ENCODE peak calls at places on chromosomes 3 and 15, in eight cellular contexts. One of them, this sample, is unnamed.

GRCh38 chr3:197292083-197293042 is 6.0 kb downstream of the DLG1 start:
- DNase-seq in stimulated activated CD4-positive, alpha-beta T cell treated with anti-CD3 and anti-CD28 coated beads, Interleukin-4, amount 100 ng/mL, for 48 hours: no peak
- DNase-seq in HEK293T: no peak
- DNase-seq in nucleus accumbens: no peak
- DNase-seq in left ventricle myocardium superior: no peak
- DNase-seq in frontal cortex: no peak
- DNase-seq in IMR-90: no peak
- DNase-seq in neural progenitor cell: no peak
- DNase-seq in this sample: no peak

GRCh38 chr3:38004415-38005075 is 14.0 kb downstream of the VILL start:
- DNase-seq in frontal cortex: no peak
- DNase-seq in IMR-90: peak
- DNase-seq in nucleus accumbens: peak
- DNase-seq in stimulated activated CD4-positive, alpha-beta T cell treated with anti-CD3 and anti-CD28 coated beads, Interleukin-4, amount 100 ng/mL, for 48 hours: peak
- DNase-seq in left ventricle myocardium superior: peak
- DNase-seq in neural progenitor cell: peak
- DNase-seq in HEK293T: peak
- DNase-seq in this sample: peak

GRCh38 chr3:100136921-100137320 is 22.6 kb upstream of the FILIP1L start:
- DNase-seq in frontal cortex: no peak
- DNase-seq in stimulated activated CD4-positive, alpha-beta T cell treated with anti-CD3 and anti-CD28 coated beads, Interleukin-4, amount 100 ng/mL, for 48 hours: no peak
- DNase-seq in left ventricle myocardium superior: no peak
- DNase-seq in neural progenitor cell: no peak
- DNase-seq in IMR-90: peak
- DNase-seq in HEK293T: no peak
- DNase-seq in nucleus accumbens: no peak
- DNase-seq in this sample: no peak

GRCh38 chr3:62201438-62202035 is 171.8 kb downstream of the FEZF2 start:
- DNase-seq in neural progenitor cell: peak
- DNase-seq in IMR-90: peak
- DNase-seq in frontal cortex: peak
- DNase-seq in stimulated activated CD4-positive, alpha-beta T cell treated with anti-CD3 and anti-CD28 coated beads, Interleukin-4, amount 100 ng/mL, for 48 hours: no peak
- DNase-seq in left ventricle myocardium superior: no peak
- DNase-seq in HEK293T: peak
- DNase-seq in nucleus accumbens: no peak
- DNase-seq in this sample: no peak

GRCh38 chr3:180534828-180535227 is 67.1 kb upstream of the TTC14 start:
- DNase-seq in frontal cortex: no peak
- DNase-seq in neural progenitor cell: no peak
- DNase-seq in IMR-90: no peak
- DNase-seq in HEK293T: no peak
- DNase-seq in nucleus accumbens: no peak
- DNase-seq in left ventricle myocardium superior: no peak
- DNase-seq in stimulated activated CD4-positive, alpha-beta T cell treated with anti-CD3 and anti-CD28 coated beads, Interleukin-4, amount 100 ng/mL, for 48 hours: no peak
- DNase-seq in this sample: no peak

GRCh38 chr3:108114423-108115065 is 23.7 kb upstream of the CD47 start:
- DNase-seq in stimulated activated CD4-positive, alpha-beta T cell treated with anti-CD3 and anti-CD28 coated beads, Interleukin-4, amount 100 ng/mL, for 48 hours: no peak
- DNase-seq in IMR-90: no peak
- DNase-seq in HEK293T: no peak
- DNase-seq in nucleus accumbens: no peak
- DNase-seq in frontal cortex: no peak
- DNase-seq in neural progenitor cell: no peak
- DNase-seq in left ventricle myocardium superior: no peak
- DNase-seq in this sample: no peak

GRCh38 chr3:2921903-2922302 is 188.3 kb downstream of the IL5RA start:
- DNase-seq in HEK293T: no peak
- DNase-seq in left ventricle myocardium superior: no peak
- DNase-seq in neural progenitor cell: peak
- DNase-seq in IMR-90: no peak
- DNase-seq in nucleus accumbens: no peak
- DNase-seq in frontal cortex: no peak
- DNase-seq in stimulated activated CD4-positive, alpha-beta T cell treated with anti-CD3 and anti-CD28 coated beads, Interleukin-4, amount 100 ng/mL, for 48 hours: no peak
- DNase-seq in this sample: no peak

GRCh38 chr3:126216416-126216815 is 36.0 kb upstream of the ALDH1L1 start:
- DNase-seq in neural progenitor cell: no peak
- DNase-seq in left ventricle myocardium superior: no peak
- DNase-seq in IMR-90: peak
- DNase-seq in stimulated activated CD4-positive, alpha-beta T cell treated with anti-CD3 and anti-CD28 coated beads, Interleukin-4, amount 100 ng/mL, for 48 hours: no peak
- DNase-seq in frontal cortex: no peak
- DNase-seq in HEK293T: no peak
- DNase-seq in nucleus accumbens: no peak
- DNase-seq in this sample: no peak

GRCh38 chr3:23320586-23321570 is 117.8 kb downstream of the UBE2E2 start:
- DNase-seq in frontal cortex: no peak
- DNase-seq in left ventricle myocardium superior: no peak
- DNase-seq in stimulated activated CD4-positive, alpha-beta T cell treated with anti-CD3 and anti-CD28 coated beads, Interleukin-4, amount 100 ng/mL, for 48 hours: no peak
- DNase-seq in IMR-90: no peak
- DNase-seq in nucleus accumbens: no peak
- DNase-seq in neural progenitor cell: peak
- DNase-seq in HEK293T: no peak
- DNase-seq in this sample: no peak

GRCh38 chr3:58334013-58334321 is 1.3 kb downstream of the PXK start:
- DNase-seq in neural progenitor cell: peak
- DNase-seq in left ventricle myocardium superior: no peak
- DNase-seq in IMR-90: no peak
- DNase-seq in HEK293T: no peak
- DNase-seq in stimulated activated CD4-positive, alpha-beta T cell treated with anti-CD3 and anti-CD28 coated beads, Interleukin-4, amount 100 ng/mL, for 48 hours: no peak
- DNase-seq in frontal cortex: peak
- DNase-seq in nucleus accumbens: peak
- DNase-seq in this sample: no peak

GRCh38 chr15:57253082-57253481 is 123.2 kb upstream of the CGNL1 start:
- DNase-seq in HEK293T: peak
- DNase-seq in neural progenitor cell: no peak
- DNase-seq in left ventricle myocardium superior: no peak
- DNase-seq in IMR-90: no peak
- DNase-seq in frontal cortex: no peak
- DNase-seq in stimulated activated CD4-positive, alpha-beta T cell treated with anti-CD3 and anti-CD28 coated beads, Interleukin-4, amount 100 ng/mL, for 48 hours: no peak
- DNase-seq in nucleus accumbens: no peak
- DNase-seq in this sample: no peak

GRCh38 chr15:56059716-56060115 is 66.3 kb upstream of the NEDD4 start:
- DNase-seq in left ventricle myocardium superior: no peak
- DNase-seq in HEK293T: no peak
- DNase-seq in neural progenitor cell: no peak
- DNase-seq in frontal cortex: no peak
- DNase-seq in stimulated activated CD4-positive, alpha-beta T cell treated with anti-CD3 and anti-CD28 coated beads, Interleukin-4, amount 100 ng/mL, for 48 hours: no peak
- DNase-seq in IMR-90: no peak
- DNase-seq in nucleus accumbens: no peak
- DNase-seq in this sample: no peak

GRCh38 chr15:39585394-39585841 is 4.5 kb downstream of the THBS1 start:
- DNase-seq in IMR-90: peak
- DNase-seq in stimulated activated CD4-positive, alpha-beta T cell treated with anti-CD3 and anti-CD28 coated beads, Interleukin-4, amount 100 ng/mL, for 48 hours: no peak
- DNase-seq in left ventricle myocardium superior: no peak
- DNase-seq in neural progenitor cell: no peak
- DNase-seq in HEK293T: no peak
- DNase-seq in nucleus accumbens: no peak
- DNase-seq in frontal cortex: no peak
- DNase-seq in this sample: no peak

GRCh38 chr3:142649996-142650693 is 54.0 kb downstream of the PLS1 start:
- DNase-seq in frontal cortex: no peak
- DNase-seq in nucleus accumbens: no peak
- DNase-seq in IMR-90: no peak
- DNase-seq in neural progenitor cell: no peak
- DNase-seq in left ventricle myocardium superior: no peak
- DNase-seq in stimulated activated CD4-positive, alpha-beta T cell treated with anti-CD3 and anti-CD28 coated beads, Interleukin-4, amount 100 ng/mL, for 48 hours: no peak
- DNase-seq in HEK293T: no peak
- DNase-seq in this sample: no peak

GRCh38 chr15:68042156-68042854 is 11.8 kb upstream of the PIAS1 start:
- DNase-seq in neural progenitor cell: no peak
- DNase-seq in HEK293T: no peak
- DNase-seq in left ventricle myocardium superior: no peak
- DNase-seq in stimulated activated CD4-positive, alpha-beta T cell treated with anti-CD3 and anti-CD28 coated beads, Interleukin-4, amount 100 ng/mL, for 48 hours: no peak
- DNase-seq in IMR-90: no peak
- DNase-seq in frontal cortex: no peak
- DNase-seq in nucleus accumbens: no peak
- DNase-seq in this sample: no peak

GRCh38 chr3:133578548-133579191 is 5.2 kb downstream of the CDV3 start:
- DNase-seq in HEK293T: peak
- DNase-seq in stimulated activated CD4-positive, alpha-beta T cell treated with anti-CD3 and anti-CD28 coated beads, Interleukin-4, amount 100 ng/mL, for 48 hours: no peak
- DNase-seq in frontal cortex: no peak
- DNase-seq in left ventricle myocardium superior: no peak
- DNase-seq in nucleus accumbens: no peak
- DNase-seq in neural progenitor cell: peak
- DNase-seq in IMR-90: peak
- DNase-seq in this sample: no peak

GRCh38 chr3:24462737-24463136 is 31.9 kb downstream of the THRB start:
- DNase-seq in frontal cortex: no peak
- DNase-seq in stimulated activated CD4-positive, alpha-beta T cell treated with anti-CD3 and anti-CD28 coated beads, Interleukin-4, amount 100 ng/mL, for 48 hours: no peak
- DNase-seq in IMR-90: no peak
- DNase-seq in nucleus accumbens: no peak
- DNase-seq in HEK293T: no peak
- DNase-seq in left ventricle myocardium superior: no peak
- DNase-seq in neural progenitor cell: no peak
- DNase-seq in this sample: no peak

GRCh38 chr15:37789392-37789776 is 145.1 kb upstream of the TMCO5A start:
- DNase-seq in nucleus accumbens: no peak
- DNase-seq in neural progenitor cell: no peak
- DNase-seq in left ventricle myocardium superior: no peak
- DNase-seq in HEK293T: no peak
- DNase-seq in stimulated activated CD4-positive, alpha-beta T cell treated with anti-CD3 and anti-CD28 coated beads, Interleukin-4, amount 100 ng/mL, for 48 hours: no peak
- DNase-seq in IMR-90: no peak
- DNase-seq in frontal cortex: no peak
- DNase-seq in this sample: no peak

GRCh38 chr3:11385329-11385728 is 113.1 kb downstream of the ATG7 start:
- DNase-seq in neural progenitor cell: no peak
- DNase-seq in HEK293T: no peak
- DNase-seq in stimulated activated CD4-positive, alpha-beta T cell treated with anti-CD3 and anti-CD28 coated beads, Interleukin-4, amount 100 ng/mL, for 48 hours: no peak
- DNase-seq in left ventricle myocardium superior: no peak
- DNase-seq in frontal cortex: no peak
- DNase-seq in IMR-90: peak
- DNase-seq in nucleus accumbens: no peak
- DNase-seq in this sample: no peak

GRCh38 chr15:92733934-92734521 is 78.5 kb upstream of the FAM174B start:
- DNase-seq in frontal cortex: peak
- DNase-seq in neural progenitor cell: no peak
- DNase-seq in nucleus accumbens: no peak
- DNase-seq in IMR-90: peak
- DNase-seq in stimulated activated CD4-positive, alpha-beta T cell treated with anti-CD3 and anti-CD28 coated beads, Interleukin-4, amount 100 ng/mL, for 48 hours: no peak
- DNase-seq in HEK293T: no peak
- DNase-seq in left ventricle myocardium superior: no peak
- DNase-seq in this sample: no peak

GRCh38 chr3:126484148-126484547 is 8.5 kb upstream of the ZXDC start:
- DNase-seq in left ventricle myocardium superior: no peak
- DNase-seq in HEK293T: no peak
- DNase-seq in stimulated activated CD4-positive, alpha-beta T cell treated with anti-CD3 and anti-CD28 coated beads, Interleukin-4, amount 100 ng/mL, for 48 hours: no peak
- DNase-seq in frontal cortex: no peak
- DNase-seq in neural progenitor cell: no peak
- DNase-seq in nucleus accumbens: no peak
- DNase-seq in IMR-90: no peak
- DNase-seq in this sample: no peak

GRCh38 chr3:58528629-58529028 is 8.4 kb downstream of the ACOX2 start:
- DNase-seq in neural progenitor cell: no peak
- DNase-seq in nucleus accumbens: no peak
- DNase-seq in stimulated activated CD4-positive, alpha-beta T cell treated with anti-CD3 and anti-CD28 coated beads, Interleukin-4, amount 100 ng/mL, for 48 hours: no peak
- DNase-seq in HEK293T: no peak
- DNase-seq in IMR-90: peak
- DNase-seq in frontal cortex: no peak
- DNase-seq in left ventricle myocardium superior: peak
- DNase-seq in this sample: no peak

GRCh38 chr3:69240651-69241578 is 118.5 kb upstream of the LMOD3 start:
- DNase-seq in stimulated activated CD4-positive, alpha-beta T cell treated with anti-CD3 and anti-CD28 coated beads, Interleukin-4, amount 100 ng/mL, for 48 hours: no peak
- DNase-seq in IMR-90: no peak
- DNase-seq in nucleus accumbens: no peak
- DNase-seq in HEK293T: no peak
- DNase-seq in neural progenitor cell: no peak
- DNase-seq in frontal cortex: no peak
- DNase-seq in left ventricle myocardium superior: no peak
- DNase-seq in this sample: no peak

GRCh38 chr15:86915811-86916331 is 836.2 kb downstream of the AGBL1 start:
- DNase-seq in left ventricle myocardium superior: no peak
- DNase-seq in IMR-90: peak
- DNase-seq in stimulated activated CD4-positive, alpha-beta T cell treated with anti-CD3 and anti-CD28 coated beads, Interleukin-4, amount 100 ng/mL, for 48 hours: no peak
- DNase-seq in frontal cortex: peak
- DNase-seq in HEK293T: peak
- DNase-seq in neural progenitor cell: peak
- DNase-seq in nucleus accumbens: peak
- DNase-seq in this sample: no peak

GRCh38 chr3:162262145-162262544 is 765.5 kb downstream of the OTOL1 start:
- DNase-seq in left ventricle myocardium superior: no peak
- DNase-seq in neural progenitor cell: no peak
- DNase-seq in frontal cortex: no peak
- DNase-seq in nucleus accumbens: no peak
- DNase-seq in stimulated activated CD4-positive, alpha-beta T cell treated with anti-CD3 and anti-CD28 coated beads, Interleukin-4, amount 100 ng/mL, for 48 hours: no peak
- DNase-seq in IMR-90: peak
- DNase-seq in HEK293T: no peak
- DNase-seq in this sample: no peak

GRCh38 chr15:27853624-27854455 is 245.3 kb downstream of the OCA2 start:
- DNase-seq in IMR-90: no peak
- DNase-seq in HEK293T: no peak
- DNase-seq in neural progenitor cell: no peak
- DNase-seq in frontal cortex: no peak
- DNase-seq in left ventricle myocardium superior: no peak
- DNase-seq in stimulated activated CD4-positive, alpha-beta T cell treated with anti-CD3 and anti-CD28 coated beads, Interleukin-4, amount 100 ng/mL, for 48 hours: no peak
- DNase-seq in nucleus accumbens: no peak
- DNase-seq in this sample: no peak

GRCh38 chr15:54197995-54198394 is 219.8 kb downstream of the UNC13C start:
- DNase-seq in left ventricle myocardium superior: no peak
- DNase-seq in frontal cortex: no peak
- DNase-seq in HEK293T: no peak
- DNase-seq in nucleus accumbens: no peak
- DNase-seq in stimulated activated CD4-positive, alpha-beta T cell treated with anti-CD3 and anti-CD28 coated beads, Interleukin-4, amount 100 ng/mL, for 48 hours: no peak
- DNase-seq in IMR-90: no peak
- DNase-seq in neural progenitor cell: no peak
- DNase-seq in this sample: no peak

GRCh38 chr3:45590256-45590655 is 4.3 kb upstream of the LIMD1 start:
- DNase-seq in IMR-90: no peak
- DNase-seq in frontal cortex: no peak
- DNase-seq in HEK293T: no peak
- DNase-seq in left ventricle myocardium superior: no peak
- DNase-seq in stimulated activated CD4-positive, alpha-beta T cell treated with anti-CD3 and anti-CD28 coated beads, Interleukin-4, amount 100 ng/mL, for 48 hours: no peak
- DNase-seq in nucleus accumbens: no peak
- DNase-seq in neural progenitor cell: no peak
- DNase-seq in this sample: no peak